ENCODE peak calls at places on chromosomes 16 and 17, in six cellular contexts. K is breast epithelium, P is DND-41, Q is BE2C, E is psoas muscle, Z is heart left ventricle. N is an unnamed sample.

GRCh38 chr17:14019186-14019956 is 49.9 kb upstream of the COX10 start:
- DNase-seq in K (no peak), P (no peak), Q (no peak), E (no peak), Z (no peak), N (no peak)

GRCh38 chr17:40303009-40303657 is 5.8 kb upstream of the RARA start:
- DNase-seq in K (no peak), P (peak), Q (peak), E (peak), Z (no peak), N (peak)

GRCh38 chr16:10314811-10315210 is 71.0 kb upstream of the ATF7IP2 start:
- DNase-seq in K (no peak), P (no peak), Q (no peak), E (no peak), Z (no peak), N (peak)

GRCh38 chr17:81400939-81401726 is 5.9 kb downstream of the BAHCC1 start:
- DNase-seq in K (no peak), P (no peak), Q (no peak), E (no peak), Z (peak), N (no peak)

GRCh38 chr17:76136276-76137025 is 4.6 kb downstream of the FOXJ1 start:
- DNase-seq in K (no peak), P (no peak), Q (no peak), E (no peak), Z (no peak), N (no peak)

GRCh38 chr16:88810868-88811599 is 694 bp downstream of the APRT start:
- DNase-seq in K (peak), P (peak), Q (peak), E (peak), Z (peak), N (no peak)

GRCh38 chr17:82101301-82101715 is 3.3 kb upstream of the FASN start:
- DNase-seq in K (no peak), P (no peak), Q (peak), E (peak), Z (peak), N (no peak)

GRCh38 chr17:53765609-53766008 is 57.1 kb upstream of the KIF2B start:
- DNase-seq in K (no peak), P (no peak), Q (no peak), E (no peak), Z (no peak), N (no peak)

GRCh38 chr16:2035431-2036199 is 8.9 kb downstream of the NHERF2 start:
- DNase-seq in K (peak), P (no peak), Q (peak), E (no peak), Z (peak), N (peak)

GRCh38 chr17:82243648-82244412 is 15.0 kb downstream of the SLC16A3 start:
- DNase-seq in K (no peak), P (no peak), Q (no peak), E (peak), Z (no peak), N (no peak)

GRCh38 chr17:59643159-59643857 is 23.6 kb downstream of the CLTC start:
- DNase-seq in K (no peak), P (no peak), Q (no peak), E (no peak), Z (no peak), N (no peak)

GRCh38 chr16:8982816-8983215 is 19.1 kb upstream of the USP7 start:
- DNase-seq in K (no peak), P (no peak), Q (no peak), E (no peak), Z (no peak), N (no peak)

GRCh38 chr16:3457434-3458252 is 14.2 kb downstream of the NAA60 start:
- DNase-seq in K (peak), P (peak), Q (peak), E (peak), Z (peak), N (peak)

GRCh38 chr16:67542464-67542863 is 13.8 kb downstream of the RIPOR1 start:
- DNase-seq in K (no peak), P (peak), Q (peak), E (peak), Z (no peak), N (no peak)

GRCh38 chr16:3456374-3456773 is 12.9 kb downstream of the NAA60 start:
- DNase-seq in K (no peak), P (no peak), Q (no peak), E (no peak), Z (peak), N (no peak)

GRCh38 chr16:48535369-48535787 is 74.6 kb downstream of the N4BP1 start:
- DNase-seq in K (no peak), P (no peak), Q (no peak), E (no peak), Z (no peak), N (no peak)

GRCh38 chr17:35046740-35047283 is 16.7 kb downstream of the RFFL start:
- DNase-seq in K (no peak), P (no peak), Q (peak), E (no peak), Z (no peak), N (peak)

GRCh38 chr16:50395763-50396710 is 27.2 kb upstream of the BRD7 start:
- DNase-seq in K (no peak), P (no peak), Q (no peak), E (no peak), Z (no peak), N (no peak)

GRCh38 chr17:75915268-75915667 is 10.6 kb upstream of the MRPL38 start:
- DNase-seq in K (no peak), P (no peak), Q (no peak), E (no peak), Z (no peak), N (no peak)

GRCh38 chr16:68642436-68643064 is 2.6 kb upstream of the CDH3 start:
- DNase-seq in K (peak), P (no peak), Q (peak), E (no peak), Z (no peak), N (no peak)

GRCh38 chr17:67578058-67578457 is 139.7 kb upstream of the NOL11 start:
- DNase-seq in K (no peak), P (no peak), Q (no peak), E (no peak), Z (no peak), N (no peak)

GRCh38 chr17:45437461-45438283 is 5.0 kb upstream of the ARHGAP27 start:
- DNase-seq in K (no peak), P (no peak), Q (peak), E (no peak), Z (no peak), N (no peak)

GRCh38 chr17:13759936-13760335 is 158.2 kb upstream of the HS3ST3A1 start:
- DNase-seq in K (no peak), P (no peak), Q (no peak), E (no peak), Z (no peak), N (no peak)

GRCh38 chr16:87346517-87347060 is 29.4 kb upstream of the C16orf95 start:
- DNase-seq in K (no peak), P (no peak), Q (no peak), E (no peak), Z (no peak), N (no peak)
- H3K4me3 ChIP-seq in K (no peak), P (no peak), Q (no peak), E (no peak), Z (no peak), N (no peak)

DNA sequence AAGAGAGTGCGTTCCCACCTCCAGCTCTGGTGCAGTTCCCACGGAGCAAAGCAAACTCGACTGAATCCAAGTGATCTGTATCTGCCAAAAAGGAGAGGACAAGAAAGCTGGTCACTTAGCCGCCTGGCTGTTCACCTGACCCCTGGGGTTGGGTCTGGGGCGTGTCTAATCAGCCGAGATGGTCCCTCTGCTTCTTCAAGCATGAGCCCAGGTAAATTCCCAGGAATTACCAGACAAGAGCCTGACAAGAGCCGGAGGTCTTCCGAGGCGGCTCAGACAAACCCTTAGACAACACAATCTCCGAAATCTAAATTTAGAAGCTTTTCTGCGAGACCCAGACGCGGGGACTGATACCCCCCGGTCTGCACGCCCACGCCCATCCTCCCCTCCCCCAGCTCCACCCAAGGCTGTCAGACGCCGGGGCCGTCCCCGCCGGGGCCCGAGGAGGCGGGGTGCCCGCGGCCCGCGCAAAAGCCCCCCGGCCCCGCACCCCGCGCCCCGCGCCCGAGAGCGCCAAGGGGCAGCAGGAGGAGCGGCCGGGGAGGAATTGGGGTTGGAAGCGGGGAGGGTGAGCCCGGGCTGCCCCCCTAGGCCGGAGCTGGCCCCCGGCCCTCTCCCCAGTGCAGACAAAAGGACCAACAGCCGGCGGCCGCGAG is 661 bp downstream of the ZNF821 start:
- DNase-seq in K (no peak), P (peak), Q (peak), E (peak), Z (peak), N (no peak)
- TF ChIP-seq CTCF in K (no peak), P (no peak), Q (no peak), E (no peak), Z (no peak), N (no peak)

DNA sequence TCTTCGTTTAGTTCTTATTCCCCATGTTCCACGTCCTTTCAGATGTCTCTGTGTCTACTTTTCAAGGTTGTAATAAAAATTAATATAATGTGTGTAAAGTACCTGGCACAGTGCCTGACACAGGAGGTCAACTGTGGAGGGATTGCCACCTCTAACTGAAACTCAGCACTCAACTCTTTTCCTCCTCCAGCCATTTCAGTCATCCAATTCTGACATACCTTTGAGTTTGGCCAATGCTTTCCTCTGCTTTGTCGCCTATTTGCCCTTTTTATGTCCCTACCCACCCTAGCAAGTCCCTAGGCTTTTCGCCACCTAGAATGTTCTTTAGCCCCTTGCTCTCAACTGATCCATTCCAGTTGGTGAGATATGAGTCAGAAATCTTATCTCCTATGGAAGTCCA is 1.6 kb downstream of the UBE2Z start:
- DNase-seq in K (no peak), P (no peak), Q (no peak), E (no peak), Z (no peak), N (no peak)
- H3K4me3 ChIP-seq in K (peak), P (peak), Q (peak), E (peak), Z (peak), N (peak)

GRCh38 chr16:75591001-75591852 is 25.0 kb downstream of the GABARAPL2 start:
- DNase-seq in K (peak), P (no peak), Q (peak), E (peak), Z (peak), N (peak)
- TF ChIP-seq CTCF in K (no peak), P (no peak), Q (no peak), E (no peak), Z (peak), N (peak)

GRCh38 chr16:29644973-29645698 is 17.9 kb upstream of the SPN start:
- DNase-seq in K (no peak), P (no peak), Q (no peak), E (no peak), Z (no peak), N (no peak)
- H3K4me3 ChIP-seq in K (no peak), P (no peak), Q (no peak), E (no peak), Z (no peak), N (no peak)

DNA sequence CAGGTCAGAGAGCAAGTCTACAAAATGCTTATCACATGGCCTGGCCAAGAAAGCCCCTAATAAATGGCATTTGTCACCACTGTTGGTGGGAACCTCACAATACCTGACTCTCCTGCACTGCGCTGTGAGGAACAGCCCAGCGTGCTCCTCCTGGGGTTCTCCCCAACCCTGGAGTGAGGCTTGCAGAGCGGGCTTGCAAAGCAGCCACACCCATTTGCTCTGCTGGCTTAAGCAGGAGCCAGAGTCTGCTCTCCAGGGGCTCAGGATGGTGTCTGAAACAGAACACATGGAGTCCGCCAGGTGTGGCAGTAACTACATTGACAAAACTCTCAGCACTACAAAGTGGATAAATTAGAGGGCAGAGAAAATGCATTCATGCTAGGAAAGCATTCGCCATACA is 331.0 kb upstream of the CCL2 start:
- DNase-seq in K (no peak), P (no peak), Q (no peak), E (no peak), Z (no peak), N (no peak)
- TF ChIP-seq CTCF in K (no peak), P (no peak), Q (no peak), E (no peak), Z (no peak), N (no peak)

DNA sequence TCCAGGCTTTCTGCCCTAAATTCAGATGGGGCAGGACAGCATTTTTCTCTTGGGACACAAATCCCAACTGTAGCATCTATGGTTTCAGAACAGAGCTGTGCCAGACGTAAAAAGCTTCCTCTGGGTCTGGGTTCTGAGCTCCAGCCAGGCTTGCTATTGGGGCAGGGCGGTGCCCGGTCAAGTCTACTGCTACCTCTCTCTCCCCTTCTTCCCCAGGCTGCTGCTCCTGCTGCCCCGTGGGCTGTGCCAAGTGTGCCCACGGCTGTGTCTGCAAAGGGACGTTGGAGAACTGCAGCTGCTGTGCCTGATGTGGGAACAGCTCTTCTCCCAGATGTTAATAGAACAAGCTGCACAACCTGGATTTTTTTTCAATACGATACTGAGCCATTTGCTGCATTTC is 1.1 kb downstream of the MT1M start:
- DNase-seq in K (no peak), P (no peak), Q (no peak), E (no peak), Z (no peak), N (no peak)
- H3K4me3 ChIP-seq in K (peak), P (no peak), Q (no peak), E (no peak), Z (peak), N (no peak)

GRCh38 chr16:47136101-47136820 is 7.5 kb downstream of the NETO2 start:
- DNase-seq in K (no peak), P (no peak), Q (no peak), E (no peak), Z (no peak), N (peak)

GRCh38 chr16:47134550-47134949 is 9.2 kb downstream of the NETO2 start:
- DNase-seq in K (no peak), P (no peak), Q (no peak), E (no peak), Z (no peak), N (no peak)

GRCh38 chr16:47129755-47130435 is 13.8 kb downstream of the NETO2 start:
- DNase-seq in K (no peak), P (no peak), Q (no peak), E (no peak), Z (no peak), N (no peak)

DNA sequence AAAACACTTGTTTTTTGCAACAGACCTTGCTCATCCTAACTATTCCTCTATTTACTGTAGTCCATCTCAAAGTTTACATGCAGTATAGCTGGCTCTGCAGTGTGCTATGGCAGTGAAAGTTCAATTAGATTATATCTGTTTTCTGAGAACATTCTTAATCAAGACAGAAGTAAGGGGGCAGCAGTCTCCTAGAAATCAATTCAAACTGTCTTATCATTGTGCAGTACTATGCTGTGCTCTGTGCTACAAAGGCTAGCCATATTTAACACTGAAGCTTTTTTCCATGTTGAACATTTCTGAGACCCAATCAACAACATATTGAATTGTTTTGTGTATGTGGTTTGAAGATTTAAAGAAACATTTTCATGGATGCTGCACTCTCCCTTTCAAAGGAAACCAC is 11.4 kb downstream of the NETO2 start:
- DNase-seq in K (no peak), P (no peak), Q (no peak), E (no peak), Z (no peak), N (no peak)
- TF ChIP-seq CTCF in K (no peak), P (peak), Q (no peak), E (no peak), Z (peak), N (peak)

N was measured in astrocyte of the cerebellum.